ENCODE peak calls at places on chromosomes 2 and 18, in five cellular contexts. One of them, this sample, is unnamed.
A peak's percentile ranks its signal among the peaks of the same experiment; 100 is the strongest.

GRCh38 chr2:96702098-96702785 is 37.6 kb downstream of the LMAN2L start:
- DNase-seq in fibroblast of lung: no peak
- DNase-seq in tibial nerve: no peak
- DNase-seq in thoracic aorta: no peak
- DNase-seq in neural progenitor cell: no peak
- DNase-seq in this sample: no peak

GRCh38 chr2:61660511-61661388 is 122.6 kb upstream of the XPO1 start:
- DNase-seq in fibroblast of lung: no peak
- DNase-seq in tibial nerve: no peak
- DNase-seq in thoracic aorta: no peak
- DNase-seq in neural progenitor cell: peak; percentile 17
- DNase-seq in this sample: no peak

GRCh38 chr18:24631238-24632025 is 171.0 kb downstream of the HRH4 start:
- DNase-seq in fibroblast of lung: peak; percentile 6
- DNase-seq in tibial nerve: no peak
- DNase-seq in thoracic aorta: no peak
- DNase-seq in neural progenitor cell: peak; percentile 5
- DNase-seq in this sample: no peak

GRCh38 chr2:238627899-238628298 is 201.2 kb downstream of the ASB1 start:
- DNase-seq in fibroblast of lung: no peak
- DNase-seq in tibial nerve: no peak
- DNase-seq in thoracic aorta: no peak
- DNase-seq in neural progenitor cell: no peak
- DNase-seq in this sample: no peak

GRCh38 chr18:59802031-59802430 is 97.8 kb upstream of the PMAIP1 start:
- DNase-seq in fibroblast of lung: no peak
- DNase-seq in tibial nerve: no peak
- DNase-seq in thoracic aorta: no peak
- DNase-seq in neural progenitor cell: no peak
- DNase-seq in this sample: no peak

GRCh38 chr2:196798980-196799379 is 503 bp downstream of the GTF3C3 start:
- DNase-seq in fibroblast of lung: peak; percentile 16
- DNase-seq in tibial nerve: no peak
- DNase-seq in thoracic aorta: no peak
- DNase-seq in neural progenitor cell: peak; percentile 11
- DNase-seq in this sample: no peak

GRCh38 chr2:201472411-201472810 is 20.9 kb downstream of the STRADB start:
- DNase-seq in fibroblast of lung: peak; percentile 24
- DNase-seq in tibial nerve: no peak
- DNase-seq in thoracic aorta: no peak
- DNase-seq in neural progenitor cell: no peak
- DNase-seq in this sample: no peak

GRCh38 chr2:191923652-191923997 is 76.7 kb upstream of the CAVIN2 start:
- DNase-seq in fibroblast of lung: peak; percentile 82
- DNase-seq in tibial nerve: no peak
- DNase-seq in thoracic aorta: no peak
- DNase-seq in neural progenitor cell: no peak
- DNase-seq in this sample: no peak

GRCh38 chr2:46831037-46831868 is 84.4 kb downstream of the MCFD2 start:
- DNase-seq in fibroblast of lung: peak; percentile 64
- DNase-seq in tibial nerve: no peak
- DNase-seq in thoracic aorta: no peak
- DNase-seq in neural progenitor cell: no peak
- DNase-seq in this sample: no peak

GRCh38 chr2:18454692-18455255 is 105.7 kb downstream of the RDH14 start:
- DNase-seq in fibroblast of lung: no peak
- DNase-seq in tibial nerve: no peak
- DNase-seq in thoracic aorta: peak; percentile 21
- DNase-seq in neural progenitor cell: no peak
- DNase-seq in this sample: no peak

GRCh38 chr2:112701092-112701491 is 19.7 kb upstream of the NT5DC4 start:
- DNase-seq in fibroblast of lung: peak; percentile 40
- DNase-seq in tibial nerve: no peak
- DNase-seq in thoracic aorta: no peak
- DNase-seq in neural progenitor cell: no peak
- DNase-seq in this sample: no peak

GRCh38 chr2:26432856-26433255 is 31.1 kb downstream of the DRC1 start:
- DNase-seq in fibroblast of lung: peak; percentile 15
- DNase-seq in tibial nerve: no peak
- DNase-seq in thoracic aorta: no peak
- DNase-seq in neural progenitor cell: no peak
- DNase-seq in this sample: no peak

GRCh38 chr2:191565647-191566198 is 112.2 kb upstream of the NABP1 start:
- DNase-seq in fibroblast of lung: no peak
- DNase-seq in tibial nerve: no peak
- DNase-seq in thoracic aorta: no peak
- DNase-seq in neural progenitor cell: no peak
- DNase-seq in this sample: no peak

GRCh38 chr18:74139888-74140287 is 7.7 kb downstream of the FBXO15 start:
- DNase-seq in fibroblast of lung: peak; percentile 59
- DNase-seq in tibial nerve: no peak
- DNase-seq in thoracic aorta: no peak
- DNase-seq in neural progenitor cell: no peak
- DNase-seq in this sample: no peak

GRCh38 chr2:38528008-38528442 is 74.7 kb downstream of the HNRNPLL start:
- DNase-seq in fibroblast of lung: peak; percentile 74
- DNase-seq in tibial nerve: no peak
- DNase-seq in thoracic aorta: no peak
- DNase-seq in neural progenitor cell: peak; percentile 78
- DNase-seq in this sample: no peak
- H3K4me3 ChIP-seq in fibroblast of lung: peak overlapping the region; percentile 40
- H3K4me3 ChIP-seq in tibial nerve: peak overlapping the region; percentile 53
- H3K4me3 ChIP-seq in thoracic aorta: peak overlapping the region; percentile 67
- H3K4me3 ChIP-seq in neural progenitor cell: peak overlapping the region; percentile 37
- H3K4me3 ChIP-seq in this sample: no peak overlapping the region

GRCh38 chr2:15840969-15841368 is 99.4 kb upstream of the MYCN start:
- DNase-seq in fibroblast of lung: no peak
- DNase-seq in tibial nerve: no peak
- DNase-seq in thoracic aorta: no peak
- DNase-seq in neural progenitor cell: no peak
- DNase-seq in this sample: no peak

GRCh38 chr2:15844099-15844801 is 96.1 kb upstream of the MYCN start:
- DNase-seq in fibroblast of lung: no peak
- DNase-seq in tibial nerve: no peak
- DNase-seq in thoracic aorta: no peak
- DNase-seq in neural progenitor cell: no peak
- DNase-seq in this sample: no peak

GRCh38 chr2:15841776-15842554 is 98.4 kb upstream of the MYCN start:
- DNase-seq in fibroblast of lung: no peak
- DNase-seq in tibial nerve: no peak
- DNase-seq in thoracic aorta: no peak
- DNase-seq in neural progenitor cell: no peak
- DNase-seq in this sample: no peak

GRCh38 chr2:15845294-15845693 is 95.1 kb upstream of the MYCN start:
- DNase-seq in fibroblast of lung: no peak
- DNase-seq in tibial nerve: no peak
- DNase-seq in thoracic aorta: no peak
- DNase-seq in neural progenitor cell: no peak
- DNase-seq in this sample: no peak

DNA sequence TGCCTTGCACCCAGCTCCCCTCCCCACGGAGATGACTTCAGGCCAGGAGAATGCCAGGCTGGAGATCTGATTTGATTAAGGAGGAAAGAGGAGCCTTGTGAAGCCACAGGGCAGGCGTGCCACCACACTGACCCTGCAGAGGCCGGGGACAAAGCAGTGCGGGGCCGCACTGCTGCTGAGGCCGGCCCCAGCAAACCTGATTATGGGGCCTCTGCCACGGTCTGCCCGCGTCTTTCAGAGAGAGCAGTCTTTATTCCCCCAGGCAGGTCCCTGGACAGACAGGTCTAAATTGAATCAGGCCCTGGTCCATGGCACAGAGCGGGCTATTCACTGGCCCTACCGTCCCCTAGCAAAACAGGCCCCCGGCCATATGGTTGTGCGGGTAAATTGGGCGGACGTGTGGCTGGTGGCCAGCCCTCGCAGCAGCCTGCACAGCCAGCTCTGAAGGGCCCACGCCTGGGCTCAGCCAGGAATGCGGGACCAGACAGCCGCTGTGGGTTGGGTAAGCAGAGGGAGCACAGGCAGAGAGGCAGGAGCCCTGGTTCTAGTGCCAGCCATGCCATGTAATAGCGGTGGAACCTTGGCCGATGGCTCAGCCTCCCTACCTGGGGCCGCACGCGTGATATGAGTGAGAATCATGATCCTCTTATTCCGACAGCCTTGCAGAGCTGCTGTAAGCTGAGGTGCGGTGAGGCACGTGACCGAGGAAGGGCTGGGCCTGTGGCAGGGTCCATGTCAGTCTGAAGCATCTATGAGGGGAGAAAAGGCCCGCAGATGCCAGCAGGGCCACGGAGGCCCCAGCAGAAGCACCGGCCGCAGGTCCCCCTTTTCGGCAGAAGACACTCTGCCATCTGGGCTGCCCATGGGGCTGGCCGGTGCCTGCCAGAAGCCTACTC is 97.3 kb upstream of the MYCN start:
- DNase-seq in fibroblast of lung: no peak
- DNase-seq in tibial nerve: no peak
- DNase-seq in thoracic aorta: no peak
- DNase-seq in neural progenitor cell: no peak
- DNase-seq in this sample: no peak
- H3K27ac ChIP-seq in fibroblast of lung: no peak overlapping the region
- H3K27ac ChIP-seq in tibial nerve: no peak overlapping the region
- H3K27ac ChIP-seq in thoracic aorta: no peak overlapping the region
- H3K27ac ChIP-seq in neural progenitor cell: no peak overlapping the region
- H3K27ac ChIP-seq in this sample: no peak overlapping the region

GRCh38 chr2:159185401-159186130 is 100.9 kb downstream of the WDSUB1 start:
- DNase-seq in fibroblast of lung: peak; percentile 99
- DNase-seq in tibial nerve: no peak
- DNase-seq in thoracic aorta: no peak
- DNase-seq in neural progenitor cell: peak; percentile 24
- DNase-seq in this sample: no peak
- TF ChIP-seq CTCF in fibroblast of lung: peak; percentile 34
- TF ChIP-seq CTCF in tibial nerve: no peak
- TF ChIP-seq CTCF in thoracic aorta: no peak
- TF ChIP-seq CTCF in neural progenitor cell: peak; percentile 37
- TF ChIP-seq CTCF in this sample: peak; percentile 29

GRCh38 chr2:163730556-163730955 is 5.3 kb downstream of the FIGN start:
- DNase-seq in fibroblast of lung: no peak
- DNase-seq in tibial nerve: no peak
- DNase-seq in thoracic aorta: no peak
- DNase-seq in neural progenitor cell: no peak
- DNase-seq in this sample: no peak

GRCh38 chr2:163732718-163733117 is 3.1 kb downstream of the FIGN start:
- DNase-seq in fibroblast of lung: peak; percentile 54
- DNase-seq in tibial nerve: no peak
- DNase-seq in thoracic aorta: no peak
- DNase-seq in neural progenitor cell: no peak
- DNase-seq in this sample: no peak

GRCh38 chr2:163729874-163730273 is 5.9 kb downstream of the FIGN start:
- DNase-seq in fibroblast of lung: no peak
- DNase-seq in tibial nerve: no peak
- DNase-seq in thoracic aorta: no peak
- DNase-seq in neural progenitor cell: no peak
- DNase-seq in this sample: no peak

GRCh38 chr2:163733301-163733938 is 2.4 kb downstream of the FIGN start:
- DNase-seq in fibroblast of lung: peak; percentile 52
- DNase-seq in tibial nerve: no peak
- DNase-seq in thoracic aorta: no peak
- DNase-seq in neural progenitor cell: no peak
- DNase-seq in this sample: no peak

DNA sequence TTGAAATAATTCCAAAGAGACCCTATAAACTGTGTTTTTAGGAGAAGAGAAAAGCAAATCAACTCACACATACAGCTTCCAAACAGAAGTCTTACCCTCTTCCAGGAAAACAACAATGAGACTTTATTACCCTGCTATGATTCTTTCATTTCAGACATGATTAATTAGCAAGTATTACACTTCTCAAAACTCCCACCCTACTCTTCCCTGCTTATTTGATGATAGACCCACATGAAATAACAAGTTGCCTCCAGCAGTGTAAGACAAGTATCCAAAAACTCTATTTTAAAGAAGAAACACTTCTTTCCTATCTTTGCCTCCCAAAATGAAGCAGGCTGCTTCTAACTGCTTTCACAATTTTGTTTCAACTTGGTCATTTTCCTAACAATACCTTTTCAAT is 4.1 kb downstream of the FIGN start:
- DNase-seq in fibroblast of lung: peak; percentile 21
- DNase-seq in tibial nerve: no peak
- DNase-seq in thoracic aorta: no peak
- DNase-seq in neural progenitor cell: no peak
- DNase-seq in this sample: no peak
- H3K4me3 ChIP-seq in fibroblast of lung: no peak overlapping the region
- H3K4me3 ChIP-seq in tibial nerve: peak overlapping the region; percentile 68
- H3K4me3 ChIP-seq in thoracic aorta: peak overlapping the region; percentile 91
- H3K4me3 ChIP-seq in neural progenitor cell: peak overlapping the region; percentile 4
- H3K4me3 ChIP-seq in this sample: no peak overlapping the region

GRCh38 chr2:10408649-10409579 is 39.2 kb downstream of the ODC1 start:
- DNase-seq in fibroblast of lung: peak; percentile 59
- DNase-seq in tibial nerve: peak; percentile 47
- DNase-seq in thoracic aorta: no peak
- DNase-seq in neural progenitor cell: peak; percentile 91
- DNase-seq in this sample: peak; percentile 91

GRCh38 chr2:10406016-10406415 is 42.1 kb downstream of the ODC1 start:
- DNase-seq in fibroblast of lung: peak; percentile 59
- DNase-seq in tibial nerve: no peak
- DNase-seq in thoracic aorta: no peak
- DNase-seq in neural progenitor cell: no peak
- DNase-seq in this sample: no peak

GRCh38 chr2:10407432-10407831 is 40.7 kb downstream of the ODC1 start:
- DNase-seq in fibroblast of lung: no peak
- DNase-seq in tibial nerve: no peak
- DNase-seq in thoracic aorta: no peak
- DNase-seq in neural progenitor cell: no peak
- DNase-seq in this sample: no peak

GRCh38 chr2:10406491-10406890 is 41.6 kb downstream of the ODC1 start:
- DNase-seq in fibroblast of lung: no peak
- DNase-seq in tibial nerve: no peak
- DNase-seq in thoracic aorta: no peak
- DNase-seq in neural progenitor cell: no peak
- DNase-seq in this sample: no peak

GRCh38 chr2:10407841-10408648 is 40.1 kb downstream of the ODC1 start:
- DNase-seq in fibroblast of lung: peak; percentile 81
- DNase-seq in tibial nerve: peak; percentile 32
- DNase-seq in thoracic aorta: peak; percentile 43
- DNase-seq in neural progenitor cell: no peak
- DNase-seq in this sample: peak; percentile 85
- H3K27ac ChIP-seq in fibroblast of lung: no peak overlapping the region
- H3K27ac ChIP-seq in tibial nerve: peak overlapping the region; percentile 56
- H3K27ac ChIP-seq in thoracic aorta: peak overlapping the region; percentile 33
- H3K27ac ChIP-seq in neural progenitor cell: no peak overlapping the region
- H3K27ac ChIP-seq in this sample: peak overlapping the region; percentile 74

GRCh38 chr2:222052934-222053367 is 245.8 kb downstream of the PAX3 start:
- DNase-seq in fibroblast of lung: no peak
- DNase-seq in tibial nerve: no peak
- DNase-seq in thoracic aorta: no peak
- DNase-seq in neural progenitor cell: peak; percentile 93
- DNase-seq in this sample: peak; percentile 33
- TF ChIP-seq CTCF in fibroblast of lung: peak; percentile 16
- TF ChIP-seq CTCF in tibial nerve: no peak
- TF ChIP-seq CTCF in thoracic aorta: no peak
- TF ChIP-seq CTCF in neural progenitor cell: peak; percentile 56
- TF ChIP-seq CTCF in this sample: no peak